ENCODE peak calls at places on chromosomes 16 and 17, in ten cellular contexts. M is A673; K is fibroblast of the conjunctiva; T is stimulated activated CD4-positive, alpha-beta T cell treated with anti-CD3 and anti-CD28 coated beads, Interleukin-4, amount 100 ng/mL, for 1 hour; H is frontal cortex; S is IMR-90; P is NCI-H460; F is iris pigment epithelial cell; Z is NCI-H1417; N is ovary. I is an unnamed sample.

GRCh38 chr16:14958970-14959369 is 15.9 kb upstream of the PDXDC1 start:
- DNase-seq in N (no peak), Z (no peak), T (no peak), H (no peak), M (peak; percentile 75), P (no peak), K (no peak), F (no peak), S (no peak), I (no peak)

GRCh38 chr17:43831633-43832032 is 1.3 kb downstream of the MPP3 start:
- DNase-seq in S (no peak), T (no peak), Z (no peak), F (no peak), P (no peak), H (no peak), M (no peak), K (no peak), N (no peak), I (no peak)

GRCh38 chr17:72656114-72656763 is 436.2 kb downstream of the SLC39A11 start:
- DNase-seq in T (no peak), Z (peak; percentile 74), S (no peak), H (no peak), M (no peak), K (no peak), N (no peak), P (no peak), F (no peak), I (no peak)

GRCh38 chr16:16143038-16143763 is 80.1 kb downstream of the ABCC6 start:
- DNase-seq in K (no peak), T (no peak), F (no peak), S (no peak), H (no peak), M (peak; percentile 17), Z (no peak), N (no peak), P (peak; percentile 45), I (no peak)

GRCh38 chr16:68232335-68232734 is 3.6 kb downstream of the ESRP2 start:
- DNase-seq in Z (no peak), F (no peak), T (no peak), H (no peak), M (no peak), S (no peak), N (no peak), K (no peak), P (no peak), I (no peak)

GRCh38 chr17:4144411-4144747 is 1.4 kb downstream of the CYB5D2 start:
- DNase-seq in M (no peak), T (no peak), S (no peak), N (no peak), P (no peak), K (no peak), F (no peak), Z (no peak), H (no peak), I (no peak)

GRCh38 chr16:11851301-11852091 is at the start of gene RSL1D1:
- DNase-seq in P (peak; percentile 88), S (peak; percentile 91), N (peak; percentile 92), F (peak; percentile 93), M (peak; percentile 96), K (peak; percentile 83), H (peak; percentile 89), T (peak; percentile 90), Z (peak; percentile 83), I (peak; percentile 94)

GRCh38 chr16:24478401-24478800 is 61.0 kb upstream of the RBBP6 start:
- DNase-seq in P (no peak), N (no peak), F (no peak), T (no peak), M (peak; percentile 27), Z (no peak), H (no peak), S (no peak), K (no peak), I (no peak)

GRCh38 chr16:5633845-5634440 is 536.3 kb upstream of the EEF2KMT start:
- DNase-seq in M (peak; percentile 62), H (no peak), S (peak; percentile 4), T (no peak), Z (peak; percentile 43), N (no peak), P (peak; percentile 25), F (peak; percentile 24), K (no peak), I (peak; percentile 22)

GRCh38 chr17:56893503-56893902 is 20.3 kb downstream of the TRIM25 start:
- DNase-seq in N (no peak), S (no peak), K (no peak), M (no peak), H (no peak), T (no peak), F (no peak), Z (peak; percentile 62), P (no peak), I (no peak)